ENCODE peak calls at places on chromosomes 2 and 18, in six cellular contexts. J is B cell; E is AG04449; D is Calu3; Q is activated naive CD8-positive, alpha-beta T cell treated with anti-CD3 and anti-CD28 coated beads, Interleukin-2, amount 50 U/mL, for 24 hours; L is CD8-positive, alpha-beta memory T cell. U is an unnamed sample.
A peak's percentile ranks its signal among the peaks of the same experiment; 100 is the strongest.

GRCh38 chr18:47397671-47398319 is 146.3 kb upstream of the SKOR2 start:
- DNase-seq in Q (peak; percentile 26), D (no peak), E (no peak), J (no peak), L (no peak), U (no peak)

GRCh38 chr18:61991836-61992235 is 99.0 kb upstream of the RNF152 start:
- DNase-seq in D (no peak), Q (no peak), E (no peak), J (no peak), L (no peak), U (no peak)

GRCh38 chr2:233007270-233007669 is 5.8 kb downstream of the NGEF start:
- DNase-seq in L (no peak), Q (no peak), J (no peak), E (no peak), D (no peak), U (no peak)

GRCh38 chr2:36562245-36562644 is 35.7 kb downstream of the FEZ2 start:
- DNase-seq in J (no peak), L (no peak), E (peak; percentile 34), D (no peak), Q (no peak), U (peak; percentile 60)

GRCh38 chr2:66428986-66429612 is 5.8 kb upstream of the MEIS1 start:
- DNase-seq in D (peak; percentile 34), J (no peak), E (no peak), L (no peak), Q (no peak), U (no peak)

GRCh38 chr18:57853864-57854263 is 50.7 kb upstream of the ATP8B1 start:
- DNase-seq in Q (no peak), E (no peak), L (no peak), D (no peak), J (no peak), U (no peak)

GRCh38 chr2:28009732-28010131 is 119.2 kb downstream of the BABAM2 start:
- DNase-seq in Q (no peak), D (no peak), L (no peak), J (no peak), E (no peak), U (no peak)

GRCh38 chr2:218261424-218262273 is 834 bp downstream of the GPBAR1 start:
- DNase-seq in J (peak; percentile 40), Q (no peak), D (no peak), L (no peak), E (no peak), U (no peak)

GRCh38 chr2:140600116-140600515 is 1530.7 kb downstream of the LRP1B start:
- DNase-seq in E (no peak), Q (no peak), J (no peak), L (no peak), D (no peak), U (peak; percentile 77)

GRCh38 chr2:12416600-12416999 is 300.1 kb upstream of the TRIB2 start:
- DNase-seq in J (peak; percentile 57), D (peak; percentile 21), L (peak; percentile 44), E (no peak), Q (peak; percentile 47), U (no peak)

GRCh38 chr2:208064220-208064951 is 39.1 kb upstream of the PLEKHM3 start:
- DNase-seq in D (no peak), E (peak; percentile 78), J (no peak), Q (no peak), L (no peak), U (peak; percentile 76)

GRCh38 chr2:19312949-19313348 is 45.5 kb downstream of the OSR1 start:
- DNase-seq in L (no peak), E (no peak), D (peak; percentile 23), Q (no peak), J (no peak), U (peak; percentile 5)

GRCh38 chr2:238884812-238885408 is 37.0 kb downstream of the TWIST2 start:
- DNase-seq in L (no peak), D (no peak), J (no peak), E (no peak), Q (no peak), U (no peak)

U was measured in non-pigmented ciliary epithelial cell.